ENCODE peak calls at places on chromosomes 7 and 10, in four cellular contexts. A is left ventricle myocardium inferior, R is stomach, O is lower lobe of right lung. J is an unnamed sample.

GRCh38 chr10:30186371-30186875 is 127.0 kb upstream of the JCAD start:
- DNase-seq in O (no peak), R (peak), A (no peak), J (no peak)

GRCh38 chr7:585873-586272 is 66.2 kb upstream of the PDGFA start:
- DNase-seq in A (no peak), O (peak), R (no peak), J (no peak)

GRCh38 chr10:94286898-94287297 is 75.8 kb downstream of the NOC3L start:
- DNase-seq in R (no peak), A (no peak), O (no peak), J (no peak)

GRCh38 chr7:132755538-132756481 is 179.5 kb upstream of the PLXNA4 start:
- DNase-seq in R (no peak), O (no peak), A (no peak), J (peak)

GRCh38 chr7:107715531-107715930 is 28.4 kb upstream of the CBLL1 start:
- DNase-seq in A (no peak), O (no peak), R (no peak), J (no peak)

GRCh38 chr7:12067156-12067831 is 143.8 kb upstream of the TMEM106B start:
- DNase-seq in O (no peak), R (peak), A (no peak), J (no peak)

GRCh38 chr7:35555934-35556333 is 139.0 kb downstream of the HERPUD2 start:
- DNase-seq in O (no peak), R (no peak), A (no peak), J (no peak)

GRCh38 chr7:30852360-30852709 is 59.3 kb upstream of the AQP1 start:
- DNase-seq in O (no peak), A (no peak), R (no peak), J (no peak)

GRCh38 chr10:99123851-99124250 is 111.8 kb downstream of the HPSE2 start:
- DNase-seq in A (no peak), R (no peak), O (no peak), J (no peak)

GRCh38 chr10:127424594-127425264 is 124.4 kb upstream of the NPS start:
- DNase-seq in R (no peak), A (peak), O (no peak), J (no peak)

GRCh38 chr7:12692035-12692434 is 4.6 kb downstream of the ARL4A start:
- DNase-seq in A (no peak), O (no peak), R (no peak), J (no peak)

GRCh38 chr10:77554996-77555397 is 82.6 kb downstream of the KCNMA1 start:
- DNase-seq in R (no peak), O (peak), A (no peak), J (no peak)

GRCh38 chr10:44803820-44804219 is 107.3 kb upstream of the TMEM72 start:
- DNase-seq in O (no peak), A (no peak), R (no peak), J (no peak)

GRCh38 chr10:28996947-28997551 is 291.8 kb upstream of the LYZL1 start:
- DNase-seq in A (no peak), R (no peak), O (no peak), J (no peak)

GRCh38 chr7:107501593-107501992 is 31.7 kb downstream of the GPR22 start:
- DNase-seq in A (no peak), O (no peak), R (no peak), J (no peak)

GRCh38 chr10:72074413-72075183 is 13.8 kb downstream of the SPOCK2 start:
- DNase-seq in R (no peak), A (no peak), O (peak), J (no peak)

GRCh38 chr10:69352569-69353264 is 64.0 kb downstream of the TACR2 start:
- DNase-seq in A (no peak), R (no peak), O (no peak), J (no peak)

GRCh38 chr10:132532784-132533560 is 4.6 kb upstream of the INPP5A start:
- DNase-seq in A (no peak), R (no peak), O (no peak), J (no peak)

GRCh38 chr7:154253810-154254209 is 201.6 kb downstream of the DPP6 start:
- DNase-seq in O (no peak), R (no peak), A (no peak), J (no peak)

GRCh38 chr7:154255324-154255723 is 203.1 kb downstream of the DPP6 start:
- DNase-seq in A (no peak), R (no peak), O (no peak), J (no peak)

GRCh38 chr7:154252046-154252445 is 199.8 kb downstream of the DPP6 start:
- DNase-seq in A (no peak), R (no peak), O (no peak), J (no peak)
- TF ChIP-seq CTCF in A (no peak), R (no peak), O (no peak), J (no peak)

GRCh38 chr7:138514044-138514443 is 54.0 kb downstream of the TRIM24 start:
- DNase-seq in R (no peak), O (no peak), A (no peak), J (no peak)
- TF ChIP-seq CTCF in R (no peak), O (no peak), A (no peak), J (no peak)

GRCh38 chr10:64379898-64380297 is 858.7 kb downstream of the REEP3 start:
- DNase-seq in R (no peak), O (no peak), A (no peak), J (no peak)
- TF ChIP-seq CTCF in R (no peak), O (no peak), A (no peak), J (no peak)

GRCh38 chr7:139453673-139454321 is 29.7 kb downstream of the KLRG2 start:
- DNase-seq in O (no peak), A (no peak), R (no peak), J (no peak)

GRCh38 chr7:139457153-139457946 is 26.1 kb downstream of the KLRG2 start:
- DNase-seq in A (no peak), R (no peak), O (no peak), J (no peak)

GRCh38 chr7:139456511-139456910 is 27.0 kb downstream of the KLRG2 start:
- DNase-seq in A (no peak), O (no peak), R (no peak), J (no peak)

GRCh38 chr7:139452948-139453672 is 30.4 kb downstream of the KLRG2 start:
- DNase-seq in O (no peak), A (no peak), R (no peak), J (no peak)

DNA sequence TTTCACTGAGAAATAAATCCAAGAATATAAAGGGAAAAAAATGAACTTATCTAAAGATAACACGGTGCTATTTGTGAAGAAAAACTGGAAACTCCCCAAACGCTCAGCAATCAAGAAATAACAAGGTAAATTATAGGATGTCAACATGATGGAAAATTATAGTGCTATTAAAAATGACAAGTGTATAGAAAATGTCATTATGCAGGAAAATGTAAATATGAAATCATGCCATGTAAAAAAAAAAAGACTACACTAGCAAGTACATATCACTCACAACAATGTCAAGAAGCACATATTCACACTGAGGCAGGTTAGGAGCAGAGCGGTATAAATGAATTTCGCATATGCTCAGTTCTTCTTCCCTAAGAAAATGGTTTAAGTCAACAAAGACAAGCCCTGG is 27.7 kb downstream of the KLRG2 start:
- DNase-seq in R (no peak), A (no peak), O (no peak), J (no peak)
- TF ChIP-seq CTCF in R (no peak), A (no peak), O (no peak), J (no peak)

GRCh38 chr10:24360286-24361127 is 151.6 kb downstream of the KIAA1217 start:
- DNase-seq in O (peak), R (peak), A (peak), J (no peak)
- TF ChIP-seq CTCF in O (peak), R (peak), A (peak), J (peak)